ENCODE peak calls at places on chromosomes 1 and 21, in six cellular contexts. B, R, Q, S, Y and K are unnamed samples.
A peak's percentile ranks its signal among the peaks of the same experiment; 100 is the strongest.

GRCh38 chr1:118483245-118484006 is 298.4 kb upstream of the SPAG17 start:
- DNase-seq in B (no peak), R (no peak), Q (no peak), S (no peak), Y (no peak), K (no peak)

GRCh38 chr1:9589144-9589718 is 520 bp downstream of the TMEM201 start:
- DNase-seq in B (no peak), R (no peak), Q (peak; percentile 36), S (peak; percentile 15), Y (peak; percentile 18), K (no peak)

GRCh38 chr1:54361342-54361741 is 44.9 kb downstream of the SSBP3 start:
- DNase-seq in B (no peak), R (peak; percentile 43), Q (no peak), S (no peak), Y (no peak), K (no peak)

GRCh38 chr1:6473974-6474814 is 8.2 kb upstream of the TNFRSF25 start:
- DNase-seq in B (no peak), R (peak; percentile 59), Q (no peak), S (peak; percentile 34), Y (no peak), K (no peak)

GRCh38 chr1:192115000-192115399 is 43.3 kb upstream of the RGS18 start:
- DNase-seq in B (no peak), R (no peak), Q (no peak), S (no peak), Y (no peak), K (no peak)

GRCh38 chr1:92940541-92940940 is 20.7 kb downstream of the DIPK1A start:
- DNase-seq in B (no peak), R (no peak), Q (peak; percentile 41), S (no peak), Y (no peak), K (no peak)

GRCh38 chr1:152442765-152443164 is 28.7 kb upstream of the CRNN start:
- DNase-seq in B (no peak), R (no peak), Q (peak; percentile 16), S (no peak), Y (no peak), K (no peak)

GRCh38 chr1:107404756-107405155 is 263.9 kb downstream of the NTNG1 start:
- DNase-seq in B (no peak), R (no peak), Q (peak; percentile 68), S (no peak), Y (no peak), K (no peak)

GRCh38 chr1:48568501-48568900 is 96.5 kb upstream of the SPATA6 start:
- DNase-seq in B (no peak), R (no peak), Q (no peak), S (no peak), Y (no peak), K (no peak)

GRCh38 chr1:1168451-1169411 is 4.9 kb upstream of the TTLL10 start:
- DNase-seq in B (no peak), R (peak; percentile 11), Q (no peak), S (no peak), Y (no peak), K (no peak)

GRCh38 chr1:34419662-34420061 is 243.0 kb downstream of the C1orf94 start:
- DNase-seq in B (no peak), R (peak; percentile 57), Q (no peak), S (peak; percentile 3), Y (no peak), K (no peak)

GRCh38 chr1:81125672-81126071 is 675.1 kb upstream of the ADGRL2 start:
- DNase-seq in B (no peak), R (no peak), Q (no peak), S (no peak), Y (no peak), K (no peak)

GRCh38 chr21:43313221-43313938 is 113.6 kb downstream of the SIK1 start:
- DNase-seq in B (no peak), R (no peak), Q (no peak), S (no peak), Y (no peak), K (no peak)

GRCh38 chr1:211951856-211952255 is 83.5 kb downstream of the INTS7 start:
- DNase-seq in B (peak; percentile 56), R (no peak), Q (peak; percentile 54), S (no peak), Y (no peak), K (no peak)

GRCh38 chr1:49190138-49190537 is 413.4 kb upstream of the BEND5 start:
- DNase-seq in B (no peak), R (no peak), Q (no peak), S (no peak), Y (no peak), K (no peak)

GRCh38 chr1:42333662-42334239 is 1.3 kb downstream of the FOXJ3 start:
- DNase-seq in B (peak; percentile 27), R (no peak), Q (peak; percentile 17), S (no peak), Y (no peak), K (no peak)

GRCh38 chr1:40478276-40478675 is 1.2 kb downstream of the ZFP69 start:
- DNase-seq in B (no peak), R (no peak), Q (no peak), S (no peak), Y (no peak), K (no peak)

GRCh38 chr1:81231729-81232038 is 569.0 kb upstream of the ADGRL2 start:
- DNase-seq in B (no peak), R (no peak), Q (peak; percentile 5), S (no peak), Y (no peak), K (no peak)

GRCh38 chr1:164716992-164717703 is 158.2 kb downstream of the PBX1 start:
- DNase-seq in B (no peak), R (no peak), Q (peak; percentile 33), S (no peak), Y (no peak), K (no peak)

GRCh38 chr1:104780470-104781078 is 1030.9 kb downstream of the AMY1C start:
- DNase-seq in B (peak; percentile 60), R (no peak), Q (peak; percentile 25), S (peak; percentile 13), Y (no peak), K (no peak)

GRCh38 chr1:212062832-212063438 is 27.4 kb downstream of the DTL start:
- DNase-seq in B (peak; percentile 32), R (no peak), Q (peak; percentile 53), S (peak; percentile 13), Y (no peak), K (no peak)

GRCh38 chr1:100267284-100267683 is 1.3 kb downstream of the RTCA start:
- DNase-seq in B (no peak), R (no peak), Q (no peak), S (no peak), Y (no peak), K (no peak)

GRCh38 chr1:21816602-21817302 is 4.7 kb downstream of the LDLRAD2 start:
- DNase-seq in B (no peak), R (no peak), Q (peak; percentile 70), S (peak; percentile 25), Y (no peak), K (no peak)

GRCh38 chr1:21815724-21816311 is 3.8 kb downstream of the LDLRAD2 start:
- DNase-seq in B (peak; percentile 34), R (no peak), Q (no peak), S (no peak), Y (no peak), K (no peak)

GRCh38 chr1:21813542-21813941 is 1.5 kb downstream of the LDLRAD2 start:
- DNase-seq in B (no peak), R (no peak), Q (no peak), S (no peak), Y (no peak), K (no peak)

GRCh38 chr1:21814981-21815583 is 3.0 kb downstream of the LDLRAD2 start:
- DNase-seq in B (peak; percentile 37), R (no peak), Q (no peak), S (no peak), Y (no peak), K (no peak)

DNA sequence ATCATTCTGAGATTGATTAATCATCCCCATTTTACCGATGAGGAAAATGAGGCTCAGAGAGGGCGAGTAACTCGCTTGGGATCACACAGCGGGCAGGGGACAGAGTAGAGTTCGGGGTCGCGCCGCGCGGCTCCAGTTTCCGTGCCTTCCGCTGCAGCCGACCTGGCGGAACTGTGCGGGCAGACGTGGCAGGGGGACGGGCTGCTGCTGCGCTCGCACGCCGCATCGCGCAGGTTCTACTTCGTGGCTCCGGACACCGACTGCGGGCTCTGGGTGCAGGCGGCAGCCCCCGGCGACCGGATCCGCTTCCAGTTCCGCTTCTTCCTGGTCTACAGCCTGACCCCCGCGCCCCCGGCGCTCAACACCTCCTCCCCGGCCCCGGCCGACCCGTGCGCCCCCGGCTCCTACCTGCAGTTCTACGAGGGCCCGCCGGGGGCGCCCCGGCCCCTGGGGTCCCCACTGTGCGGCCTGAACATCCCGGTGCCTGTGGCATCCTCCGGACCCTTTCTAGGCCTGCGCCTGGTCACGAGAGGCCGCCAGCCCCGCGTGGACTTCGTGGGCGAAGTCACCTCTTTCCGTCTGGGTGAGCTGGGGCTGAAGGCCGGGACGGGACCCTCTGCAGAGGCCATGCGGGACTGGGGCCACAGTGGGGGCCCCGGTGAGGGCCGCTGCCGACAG is 2.3 kb downstream of the LDLRAD2 start:
- DNase-seq in B (peak; percentile 89), R (peak; percentile 82), Q (no peak), S (no peak), Y (peak; percentile 4), K (peak; percentile 60)
- TF ChIP-seq CTCF in B (peak; percentile 51), R (peak; percentile 97), Q (peak; percentile 65), S (peak; percentile 11), Y (peak; percentile 55), K (peak; percentile 86)

GRCh38 chr1:161367684-161368398 is at the start of gene CFAP126:
- DNase-seq in B (peak; percentile 84), R (peak; percentile 58), Q (peak; percentile 78), S (peak; percentile 69), Y (no peak), K (no peak)
- TF ChIP-seq CTCF in B (peak; percentile 21), R (no peak), Q (no peak), S (no peak), Y (no peak), K (no peak)

DNA sequence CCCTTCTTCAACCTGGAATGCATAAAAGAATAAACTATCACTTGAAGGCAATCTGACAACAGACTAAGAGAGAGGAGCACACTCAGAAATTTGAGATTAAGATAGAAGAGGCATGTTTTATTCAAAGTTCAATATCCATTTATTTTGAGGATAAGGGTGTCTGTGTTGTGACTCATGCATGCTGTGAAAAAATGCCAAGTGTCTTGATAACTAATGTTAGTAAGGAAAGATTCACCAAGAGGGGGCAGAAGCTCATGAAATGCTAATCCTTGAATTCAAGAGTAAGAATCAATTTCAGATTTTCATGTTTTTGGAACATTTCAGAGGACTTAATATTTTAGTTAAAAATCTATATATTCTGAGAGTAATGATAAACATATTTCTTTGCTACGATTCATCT is 94.0 kb downstream of the IFI44 start:
- DNase-seq in B (no peak), R (no peak), Q (peak; percentile 33), S (no peak), Y (no peak), K (no peak)
- TF ChIP-seq CTCF in B (no peak), R (no peak), Q (peak; percentile 12), S (no peak), Y (no peak), K (no peak)

DNA sequence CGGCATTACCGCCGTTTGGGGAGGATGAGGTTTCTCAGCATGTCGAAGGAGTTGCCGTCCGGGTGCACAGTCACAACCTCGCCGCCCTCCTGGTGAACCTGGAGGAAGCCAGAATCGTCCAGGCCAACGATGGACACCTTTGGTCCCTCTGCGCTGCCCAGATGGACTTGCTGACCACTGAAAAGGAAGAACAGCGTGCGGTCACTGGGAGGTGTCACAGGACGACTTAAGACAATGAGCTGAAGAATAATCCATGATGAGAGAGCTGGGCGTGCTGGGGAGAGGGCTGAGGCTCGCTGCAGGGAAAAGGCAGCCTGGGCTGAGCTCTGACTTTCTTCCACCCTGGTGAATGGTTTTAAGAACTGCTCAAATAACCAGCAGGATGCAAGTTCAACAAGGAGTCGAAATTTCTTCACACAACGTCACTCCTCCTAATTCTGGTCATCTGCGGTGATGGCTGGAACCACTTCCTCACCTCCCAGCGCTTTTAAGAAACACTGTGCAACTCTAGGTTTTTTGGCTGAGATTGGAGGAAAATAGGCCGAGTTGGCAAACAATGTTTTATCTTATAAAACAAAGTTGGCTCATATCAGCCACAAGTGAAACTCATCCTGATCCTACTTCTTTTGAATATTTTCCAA is 55.4 kb downstream of the SIM2 start:
- DNase-seq in B (no peak), R (no peak), Q (peak; percentile 79), S (no peak), Y (no peak), K (no peak)
- TF ChIP-seq CTCF in B (no peak), R (no peak), Q (peak; percentile 3), S (no peak), Y (no peak), K (no peak)